ENCODE peak calls at places on chromosomes 7 and 10, in ten cellular contexts. N, H, J, V, R, Q, U, X, B and E are unnamed samples.

GRCh38 chr10:68870545-68871104 is 30.5 kb upstream of the DDX50 start:
- DNase-seq in B (no peak), X (no peak), J (no peak), N (no peak), R (no peak), V (no peak), H (peak), Q (no peak), U (no peak), E (no peak)

GRCh38 chr7:80411621-80412020 is 100.2 kb downstream of the GNAT3 start:
- DNase-seq in N (no peak), H (no peak), U (no peak), X (no peak), V (no peak), Q (no peak), B (peak), J (no peak), R (no peak), E (no peak)

GRCh38 chr10:128864554-128865300 is 602.3 kb upstream of the MGMT start:
- DNase-seq in X (no peak), N (no peak), H (no peak), Q (no peak), J (no peak), U (no peak), V (no peak), B (no peak), R (no peak), E (no peak)

GRCh38 chr7:112056409-112056808 is 149.8 kb downstream of the DOCK4 start:
- DNase-seq in Q (no peak), R (no peak), V (peak), H (no peak), X (no peak), N (no peak), B (peak), J (peak), U (no peak), E (no peak)

GRCh38 chr7:17941171-17941490 is 837 bp upstream of the SNX13 start:
- DNase-seq in X (no peak), J (peak), B (no peak), H (peak), U (no peak), Q (no peak), V (no peak), N (peak), R (no peak), E (no peak)

GRCh38 chr10:11522821-11523245 is 88.6 kb downstream of the USP6NL start:
- DNase-seq in U (no peak), X (no peak), N (no peak), J (no peak), V (no peak), Q (no peak), H (no peak), R (no peak), B (no peak), E (no peak)

GRCh38 chr10:71391701-71392100 is 5.0 kb upstream of the CDH23 start:
- DNase-seq in U (no peak), X (no peak), J (no peak), N (no peak), R (no peak), V (no peak), H (no peak), B (no peak), Q (peak), E (no peak)

GRCh38 chr7:123538189-123538714 is 3.9 kb upstream of the IQUB start:
- DNase-seq in H (no peak), U (no peak), J (peak), X (no peak), V (no peak), B (peak), N (peak), R (no peak), Q (no peak), E (peak)

GRCh38 chr7:1063361-1063760 is 19.0 kb downstream of the GPR146 start:
- DNase-seq in B (no peak), J (no peak), H (no peak), U (no peak), X (no peak), V (no peak), Q (no peak), N (no peak), R (no peak), E (no peak)

GRCh38 chr7:151866028-151866427 is 10.9 kb downstream of the PRKAG2 start:
- DNase-seq in X (no peak), J (no peak), B (no peak), R (no peak), V (no peak), H (no peak), U (no peak), Q (no peak), N (no peak), E (no peak)

GRCh38 chr10:5297466-5297865 is 67.3 kb upstream of the UCN3 start:
- DNase-seq in X (no peak), B (no peak), V (no peak), N (no peak), Q (no peak), R (no peak), U (peak), J (peak), H (no peak), E (no peak)

GRCh38 chr7:148503900-148504487 is 86.6 kb upstream of the C7orf33 start:
- DNase-seq in B (peak), X (no peak), U (no peak), Q (no peak), H (peak), N (peak), V (no peak), J (peak), R (no peak), E (no peak)

GRCh38 chr7:93279541-93279940 is 47.4 kb downstream of the VPS50 start:
- DNase-seq in H (no peak), B (peak), V (no peak), U (no peak), J (no peak), R (no peak), Q (no peak), N (no peak), X (no peak), E (no peak)

GRCh38 chr7:71843677-71844076 is 568.5 kb downstream of the CALN1 start:
- DNase-seq in R (no peak), H (no peak), U (no peak), N (no peak), V (no peak), B (no peak), Q (no peak), X (no peak), J (no peak), E (no peak)

GRCh38 chr10:3067859-3068179 is 471 bp downstream of the PFKP start:
- DNase-seq in X (no peak), N (no peak), R (no peak), B (no peak), J (no peak), U (no peak), Q (peak), H (no peak), V (no peak), E (no peak)

GRCh38 chr7:38704041-38704547 is 72.9 kb upstream of the AMPH start:
- DNase-seq in V (no peak), Q (no peak), J (no peak), H (no peak), U (no peak), B (peak), X (no peak), R (no peak), N (peak), E (no peak)

GRCh38 chr10:84008878-84009277 is 130.4 kb upstream of the GHITM start:
- DNase-seq in Q (peak), B (no peak), V (peak), N (peak), H (no peak), J (no peak), U (no peak), R (no peak), X (peak), E (no peak)

GRCh38 chr7:13822678-13823077 is 166.8 kb downstream of the ETV1 start:
- DNase-seq in Q (no peak), N (peak), J (peak), H (no peak), X (no peak), R (no peak), V (no peak), U (no peak), B (peak), E (no peak)

GRCh38 chr10:94123253-94123995 is 129.7 kb downstream of the PLCE1 start:
- DNase-seq in R (no peak), Q (no peak), V (no peak), J (peak), U (no peak), N (peak), B (peak), H (no peak), X (no peak), E (no peak)

GRCh38 chr7:17706734-17707133 is 233.6 kb downstream of the SNX13 start:
- DNase-seq in V (peak), R (no peak), H (peak), U (no peak), X (no peak), B (peak), N (peak), Q (peak), J (peak), E (peak)

GRCh38 chr7:147535619-147536200 is 1054.9 kb upstream of the C7orf33 start:
- DNase-seq in V (no peak), X (no peak), Q (no peak), N (peak), B (peak), U (no peak), J (peak), R (no peak), H (no peak), E (no peak)

GRCh38 chr7:104679085-104679484 is 334.9 kb upstream of the KMT2E start:
- DNase-seq in B (no peak), N (no peak), Q (no peak), U (no peak), H (no peak), V (no peak), J (no peak), R (no peak), X (no peak), E (no peak)

GRCh38 chr10:127896590-127896989 is 3.8 kb upstream of the CLRN3 start:
- DNase-seq in H (no peak), J (no peak), X (no peak), N (no peak), V (no peak), U (no peak), Q (no peak), R (no peak), B (no peak), E (no peak)

GRCh38 chr10:96850825-96851224 is 18.7 kb downstream of the LCOR start:
- DNase-seq in Q (no peak), X (no peak), N (peak), V (no peak), R (no peak), U (no peak), J (peak), H (no peak), B (peak), E (no peak)

GRCh38 chr7:85595639-85596268 is 408.9 kb upstream of the SEMA3D start:
- DNase-seq in J (peak), H (no peak), N (peak), U (no peak), X (no peak), B (peak), Q (no peak), V (no peak), R (no peak), E (no peak)

GRCh38 chr7:106464169-106464568 is 179.4 kb upstream of the NAMPT start:
- DNase-seq in R (no peak), B (no peak), N (no peak), X (no peak), Q (no peak), H (no peak), J (no peak), V (no peak), U (no peak), E (no peak)

GRCh38 chr7:152145853-152146466 is 120.5 kb downstream of the GALNT11 start:
- DNase-seq in U (no peak), X (no peak), B (peak), J (peak), Q (peak), V (peak), N (peak), H (peak), R (no peak), E (no peak)

GRCh38 chr10:110868981-110869380 is 2.7 kb upstream of the PDCD4 start:
- DNase-seq in X (no peak), R (no peak), N (no peak), J (no peak), U (no peak), B (no peak), H (peak), V (no peak), Q (no peak), E (no peak)

GRCh38 chr10:23294638-23295247 is 49.9 kb downstream of the C10orf67 start:
- DNase-seq in N (peak), X (no peak), Q (no peak), V (no peak), J (no peak), R (no peak), B (peak), H (no peak), U (no peak), E (no peak)

GRCh38 chr7:27182861-27183681 is 2.0 kb downstream of the HOXA11 start:
- DNase-seq in R (peak), N (no peak), B (no peak), J (no peak), U (peak), X (no peak), H (no peak), Q (peak), V (peak), E (no peak)

GRCh38 chr7:150627959-150628358 is 4.2 kb downstream of the GIMAP6 start:
- DNase-seq in H (no peak), Q (no peak), V (no peak), B (no peak), N (no peak), J (no peak), R (no peak), X (no peak), U (no peak), E (no peak)

GRCh38 chr7:150631866-150632864 is at the start of gene GIMAP6:
- DNase-seq in V (no peak), B (no peak), J (no peak), U (no peak), X (peak), R (no peak), H (peak), N (no peak), Q (no peak), E (no peak)

GRCh38 chr7:150629347-150629746 is 2.8 kb downstream of the GIMAP6 start:
- DNase-seq in V (no peak), H (no peak), U (no peak), N (no peak), X (peak), B (no peak), J (no peak), R (no peak), Q (no peak), E (no peak)

GRCh38 chr7:150633926-150634325 is 1.7 kb upstream of the GIMAP6 start:
- DNase-seq in V (no peak), N (no peak), J (no peak), Q (no peak), B (no peak), U (no peak), X (no peak), H (no peak), R (no peak), E (no peak)

GRCh38 chr7:150631084-150631824 is 931 bp downstream of the GIMAP6 start:
- DNase-seq in H (peak), Q (no peak), V (no peak), J (no peak), N (no peak), B (no peak), R (no peak), U (peak), X (peak), E (no peak)
- H3K27ac ChIP-seq in H (peak), Q (no peak), V (no peak), J (no peak), N (no peak), B (no peak), R (no peak), U (peak), X (peak), E (no peak)

DNA sequence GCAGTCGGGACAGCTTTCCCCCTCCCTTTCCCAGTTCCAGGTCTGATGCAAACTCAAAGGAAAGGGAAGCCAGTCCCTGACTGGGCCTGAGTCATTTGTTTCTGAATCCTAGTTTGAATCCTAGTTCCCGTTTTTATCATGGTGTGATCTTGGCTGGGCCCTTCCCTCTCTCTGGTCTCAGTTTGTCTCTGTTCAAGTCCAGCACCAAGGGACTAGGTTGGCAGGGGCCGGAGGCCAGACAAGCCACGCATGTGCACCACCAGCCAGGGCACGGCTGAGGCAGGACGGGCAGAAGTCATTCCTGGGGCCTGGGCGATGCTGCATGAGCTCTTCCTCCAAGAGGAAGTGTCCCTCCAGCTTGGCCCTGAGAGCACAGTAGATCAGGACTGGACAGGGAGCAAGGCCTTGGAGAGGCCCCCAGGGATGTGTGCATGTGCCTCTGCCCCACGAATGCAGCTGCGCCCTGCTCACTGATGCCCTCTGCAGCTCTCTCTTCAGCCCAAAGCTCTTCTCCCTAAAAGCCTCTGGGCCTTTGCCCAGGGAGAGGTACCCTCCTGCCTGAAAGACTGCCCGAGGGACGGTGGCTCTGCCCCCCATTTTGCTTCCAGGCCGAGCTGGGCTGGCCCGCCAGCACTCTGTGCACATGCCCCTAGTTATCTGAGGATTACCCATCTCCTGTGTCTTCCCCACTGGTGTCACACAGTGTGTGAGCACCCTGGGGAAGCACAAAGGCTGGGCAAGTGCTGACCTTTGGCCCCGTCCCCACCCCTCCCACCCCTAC is 86.7 kb downstream of the ZMIZ1 start:
- DNase-seq in B (peak), V (no peak), X (peak), J (no peak), U (no peak), Q (peak), R (no peak), N (peak), H (no peak), E (no peak)
- H3K27ac ChIP-seq in B (peak), V (no peak), X (peak), J (no peak), U (peak), Q (peak), R (peak), N (peak), H (no peak), E (peak)

DNA sequence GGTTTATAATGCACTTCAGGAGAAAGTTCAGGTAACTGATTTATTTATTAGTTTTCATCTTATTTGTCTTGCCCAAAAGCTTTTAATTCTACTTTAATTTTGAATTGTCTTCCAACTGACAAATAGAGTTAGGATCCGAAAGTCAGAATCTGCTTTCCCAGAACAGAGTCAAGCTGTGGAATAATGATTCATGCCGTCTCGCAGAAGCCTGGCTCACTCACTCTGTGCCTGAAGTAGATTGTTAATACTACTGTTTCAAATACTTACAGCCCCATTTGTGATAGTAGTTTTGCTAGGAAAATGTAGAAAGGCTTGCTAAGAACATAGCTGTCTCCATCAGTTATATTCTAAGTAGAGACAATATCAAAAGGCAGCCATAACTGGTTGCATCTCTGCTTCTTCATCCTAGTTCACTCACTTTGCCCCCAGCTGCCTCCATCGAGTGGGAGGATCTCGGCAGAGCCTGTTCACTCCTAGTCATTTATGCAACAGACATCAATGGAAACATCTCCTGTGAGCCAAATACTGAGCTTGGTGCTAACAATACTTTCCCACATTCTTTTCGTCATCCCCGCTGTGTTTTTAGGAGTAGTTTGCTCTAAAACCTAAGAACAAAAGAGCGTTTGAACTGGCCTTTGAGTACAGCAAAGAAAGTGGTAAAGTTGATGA is 28.0 kb downstream of the ABRAXAS2 start:
- DNase-seq in B (no peak), X (no peak), Q (no peak), U (no peak), V (no peak), H (no peak), N (no peak), J (no peak), R (no peak), E (no peak)
- H3K27ac ChIP-seq in B (no peak), X (no peak), Q (no peak), U (no peak), V (no peak), H (no peak), N (no peak), J (no peak), R (no peak), E (no peak)

GRCh38 chr10:6301482-6302083 is 98.9 kb downstream of the PFKFB3 start:
- DNase-seq in X (no peak), V (no peak), U (no peak), B (no peak), J (no peak), R (no peak), H (no peak), N (peak), Q (no peak), E (no peak)
- H3K27ac ChIP-seq in X (no peak), V (no peak), U (no peak), B (no peak), J (no peak), R (no peak), H (no peak), N (peak), Q (no peak), E (no peak)

DNA sequence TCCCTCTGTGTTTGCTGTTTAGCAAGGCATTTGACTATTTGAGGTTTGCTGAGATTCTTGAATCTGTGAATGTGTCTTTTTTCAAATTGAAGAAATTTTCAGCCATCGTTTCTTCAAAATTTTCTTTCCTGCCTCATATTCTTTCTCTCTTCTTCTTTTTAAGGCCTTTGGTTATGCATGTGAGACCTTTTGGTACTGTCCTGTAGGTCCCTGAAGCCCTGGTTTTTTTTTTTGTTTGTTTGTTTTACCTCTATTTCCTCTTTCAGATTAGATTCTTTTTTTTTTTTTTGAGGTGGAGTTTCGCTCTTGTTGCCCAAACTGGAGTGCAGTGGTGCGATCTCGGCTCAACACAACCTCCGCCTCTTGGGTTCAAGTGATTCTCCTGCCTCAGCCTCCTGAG is 45.3 kb downstream of the MLLT10 start:
- DNase-seq in B (no peak), J (no peak), R (no peak), H (no peak), N (no peak), Q (no peak), X (no peak), U (no peak), V (no peak), E (no peak)
- H3K27ac ChIP-seq in B (no peak), J (no peak), R (no peak), H (no peak), N (no peak), Q (no peak), X (no peak), U (no peak), V (no peak), E (no peak)

GRCh38 chr10:112330154-112330553 is 43.8 kb upstream of the ACSL5 start:
- DNase-seq in N (no peak), X (no peak), R (no peak), Q (no peak), J (no peak), B (no peak), H (no peak), V (no peak), U (no peak), E (no peak)
- H3K27ac ChIP-seq in N (no peak), X (no peak), R (no peak), Q (no peak), J (no peak), B (no peak), H (no peak), V (no peak), U (no peak), E (no peak)

GRCh38 chr7:22751341-22751740 is 24.3 kb downstream of the IL6 start:
- DNase-seq in Q (no peak), J (no peak), N (no peak), R (no peak), X (no peak), H (no peak), B (no peak), U (no peak), V (no peak), E (no peak)
- H3K27ac ChIP-seq in Q (no peak), J (no peak), N (no peak), R (no peak), X (no peak), H (no peak), B (no peak), U (no peak), V (no peak), E (no peak)

GRCh38 chr10:76286536-76286935 is 855.1 kb downstream of the LRMDA start:
- DNase-seq in V (no peak), B (peak), J (no peak), U (no peak), N (no peak), R (no peak), H (no peak), Q (no peak), X (no peak), E (no peak)
- H3K27ac ChIP-seq in V (no peak), B (no peak), J (no peak), U (no peak), N (no peak), R (no peak), H (no peak), Q (no peak), X (no peak), E (no peak)